ENCODE peak calls at places on chromosomes 3 and 15, in seven cellular contexts. One of them, this sample, is unnamed. For H3K9me3 and H3K27me3, the result is how much of the 10 kb centered on the place peaks cover.

GRCh38 chr3:46469680-46470357 is 5.1 kb upstream of the LTF start:
- DNase-seq in heart left ventricle: no peak
- DNase-seq in esophagus squamous epithelium: no peak
- DNase-seq in neural progenitor cell: no peak
- DNase-seq in CD8-positive, alpha-beta memory T cell: no peak
- DNase-seq in endothelial cell of umbilical vein: no peak
- DNase-seq in spleen: no peak
- DNase-seq in this sample: no peak

GRCh38 chr15:63858881-63859280 is 25.1 kb upstream of the HERC1 start:
- DNase-seq in endothelial cell of umbilical vein: peak
- DNase-seq in neural progenitor cell: no peak
- DNase-seq in esophagus squamous epithelium: no peak
- DNase-seq in heart left ventricle: peak
- DNase-seq in spleen: no peak
- DNase-seq in CD8-positive, alpha-beta memory T cell: no peak
- DNase-seq in this sample: no peak

GRCh38 chr15:84057714-84058331 is 177.8 kb upstream of the GOLGA6L4 start:
- DNase-seq in spleen: no peak
- DNase-seq in CD8-positive, alpha-beta memory T cell: no peak
- DNase-seq in esophagus squamous epithelium: no peak
- DNase-seq in endothelial cell of umbilical vein: no peak
- DNase-seq in heart left ventricle: no peak
- DNase-seq in neural progenitor cell: no peak
- DNase-seq in this sample: no peak

GRCh38 chr3:28124882-28125281 is 116.5 kb upstream of the CMC1 start:
- DNase-seq in esophagus squamous epithelium: no peak
- DNase-seq in CD8-positive, alpha-beta memory T cell: no peak
- DNase-seq in endothelial cell of umbilical vein: no peak
- DNase-seq in spleen: no peak
- DNase-seq in heart left ventricle: no peak
- DNase-seq in neural progenitor cell: no peak
- DNase-seq in this sample: no peak

GRCh38 chr15:31488437-31489204 is 162.0 kb downstream of the KLF13 start:
- DNase-seq in endothelial cell of umbilical vein: peak
- DNase-seq in CD8-positive, alpha-beta memory T cell: peak
- DNase-seq in esophagus squamous epithelium: no peak
- DNase-seq in spleen: peak
- DNase-seq in neural progenitor cell: peak
- DNase-seq in heart left ventricle: peak
- DNase-seq in this sample: no peak

GRCh38 chr3:39524107-39524506 is 56.6 kb downstream of the MOBP start:
- DNase-seq in CD8-positive, alpha-beta memory T cell: no peak
- DNase-seq in endothelial cell of umbilical vein: no peak
- DNase-seq in heart left ventricle: no peak
- DNase-seq in esophagus squamous epithelium: no peak
- DNase-seq in spleen: no peak
- DNase-seq in neural progenitor cell: peak
- DNase-seq in this sample: no peak

GRCh38 chr3:160987982-160988964 is 116.9 kb downstream of the B3GALNT1 start:
- DNase-seq in esophagus squamous epithelium: no peak
- DNase-seq in CD8-positive, alpha-beta memory T cell: no peak
- DNase-seq in spleen: no peak
- DNase-seq in endothelial cell of umbilical vein: no peak
- DNase-seq in neural progenitor cell: no peak
- DNase-seq in heart left ventricle: no peak
- DNase-seq in this sample: no peak

GRCh38 chr15:69782809-69783208 is 314.9 kb downstream of the TLE3 start:
- DNase-seq in CD8-positive, alpha-beta memory T cell: no peak
- DNase-seq in esophagus squamous epithelium: no peak
- DNase-seq in heart left ventricle: no peak
- DNase-seq in neural progenitor cell: no peak
- DNase-seq in endothelial cell of umbilical vein: no peak
- DNase-seq in spleen: no peak
- DNase-seq in this sample: peak

GRCh38 chr3:126085841-126086240 is 1.9 kb upstream of the SLC41A3 start:
- DNase-seq in neural progenitor cell: no peak
- DNase-seq in CD8-positive, alpha-beta memory T cell: no peak
- DNase-seq in spleen: no peak
- DNase-seq in esophagus squamous epithelium: no peak
- DNase-seq in endothelial cell of umbilical vein: no peak
- DNase-seq in heart left ventricle: no peak
- DNase-seq in this sample: no peak

GRCh38 chr15:40280260-40281056 is 2.4 kb downstream of the ANKRD63 start:
- DNase-seq in spleen: no peak
- DNase-seq in CD8-positive, alpha-beta memory T cell: no peak
- DNase-seq in esophagus squamous epithelium: no peak
- DNase-seq in heart left ventricle: no peak
- DNase-seq in endothelial cell of umbilical vein: no peak
- DNase-seq in neural progenitor cell: peak
- DNase-seq in this sample: no peak

GRCh38 chr3:98333989-98334606 is 19.6 kb upstream of the OR5K4 start:
- DNase-seq in neural progenitor cell: no peak
- DNase-seq in heart left ventricle: no peak
- DNase-seq in endothelial cell of umbilical vein: peak
- DNase-seq in esophagus squamous epithelium: no peak
- DNase-seq in spleen: no peak
- DNase-seq in CD8-positive, alpha-beta memory T cell: no peak
- DNase-seq in this sample: no peak

GRCh38 chr15:40343512-40343911 is 2.8 kb upstream of the CCDC9B start:
- DNase-seq in spleen: no peak
- DNase-seq in neural progenitor cell: no peak
- DNase-seq in CD8-positive, alpha-beta memory T cell: no peak
- DNase-seq in esophagus squamous epithelium: no peak
- DNase-seq in heart left ventricle: peak
- DNase-seq in endothelial cell of umbilical vein: peak
- DNase-seq in this sample: no peak

GRCh38 chr3:128316456-128316855 is 150.2 kb downstream of the DNAJB8 start:
- DNase-seq in neural progenitor cell: no peak
- DNase-seq in heart left ventricle: no peak
- DNase-seq in spleen: peak
- DNase-seq in esophagus squamous epithelium: no peak
- DNase-seq in endothelial cell of umbilical vein: no peak
- DNase-seq in CD8-positive, alpha-beta memory T cell: peak
- DNase-seq in this sample: peak

GRCh38 chr15:59532770-59533379 is 78.7 kb upstream of the GCNT3 start:
- DNase-seq in neural progenitor cell: peak
- DNase-seq in heart left ventricle: no peak
- DNase-seq in spleen: no peak
- DNase-seq in endothelial cell of umbilical vein: peak
- DNase-seq in esophagus squamous epithelium: no peak
- DNase-seq in CD8-positive, alpha-beta memory T cell: no peak
- DNase-seq in this sample: no peak

GRCh38 chr3:102791641-102792589 is 357.1 kb downstream of the ZPLD1 start:
- DNase-seq in CD8-positive, alpha-beta memory T cell: no peak
- DNase-seq in neural progenitor cell: peak
- DNase-seq in esophagus squamous epithelium: no peak
- DNase-seq in heart left ventricle: no peak
- DNase-seq in spleen: no peak
- DNase-seq in endothelial cell of umbilical vein: no peak
- DNase-seq in this sample: no peak

GRCh38 chr3:174125267-174125844 is 727.8 kb downstream of the NLGN1 start:
- DNase-seq in esophagus squamous epithelium: no peak
- DNase-seq in neural progenitor cell: peak
- DNase-seq in endothelial cell of umbilical vein: peak
- DNase-seq in CD8-positive, alpha-beta memory T cell: no peak
- DNase-seq in heart left ventricle: peak
- DNase-seq in spleen: no peak
- DNase-seq in this sample: no peak

GRCh38 chr3:177724020-177724638 is 526.8 kb upstream of the TBL1XR1 start:
- DNase-seq in CD8-positive, alpha-beta memory T cell: no peak
- DNase-seq in spleen: no peak
- DNase-seq in endothelial cell of umbilical vein: peak
- DNase-seq in neural progenitor cell: no peak
- DNase-seq in heart left ventricle: peak
- DNase-seq in esophagus squamous epithelium: no peak
- DNase-seq in this sample: no peak

GRCh38 chr3:154050216-154050615 is 71.0 kb upstream of the ARHGEF26 start:
- DNase-seq in neural progenitor cell: no peak
- DNase-seq in endothelial cell of umbilical vein: no peak
- DNase-seq in esophagus squamous epithelium: no peak
- DNase-seq in heart left ventricle: no peak
- DNase-seq in spleen: no peak
- DNase-seq in CD8-positive, alpha-beta memory T cell: no peak
- DNase-seq in this sample: no peak

GRCh38 chr15:73052679-73053397 is 575 bp downstream of the NEO1 start:
- DNase-seq in heart left ventricle: peak
- DNase-seq in spleen: peak
- DNase-seq in CD8-positive, alpha-beta memory T cell: peak
- DNase-seq in esophagus squamous epithelium: no peak
- DNase-seq in neural progenitor cell: peak
- DNase-seq in endothelial cell of umbilical vein: no peak
- DNase-seq in this sample: peak

GRCh38 chr3:159830523-159831151 is 158.0 kb upstream of the IL12A start:
- DNase-seq in CD8-positive, alpha-beta memory T cell: no peak
- DNase-seq in neural progenitor cell: no peak
- DNase-seq in endothelial cell of umbilical vein: no peak
- DNase-seq in esophagus squamous epithelium: no peak
- DNase-seq in heart left ventricle: no peak
- DNase-seq in spleen: no peak
- DNase-seq in this sample: no peak

GRCh38 chr3:154954750-154955149 is 125.4 kb upstream of the MME start:
- DNase-seq in spleen: no peak
- DNase-seq in CD8-positive, alpha-beta memory T cell: no peak
- DNase-seq in heart left ventricle: no peak
- DNase-seq in endothelial cell of umbilical vein: peak
- DNase-seq in esophagus squamous epithelium: no peak
- DNase-seq in neural progenitor cell: peak
- DNase-seq in this sample: no peak

GRCh38 chr3:129316121-129317013 is 37.7 kb downstream of the HMCES start:
- DNase-seq in esophagus squamous epithelium: peak
- DNase-seq in heart left ventricle: peak
- DNase-seq in neural progenitor cell: peak
- DNase-seq in CD8-positive, alpha-beta memory T cell: peak
- DNase-seq in spleen: peak
- DNase-seq in endothelial cell of umbilical vein: peak
- DNase-seq in this sample: peak

GRCh38 chr3:149371001-149371722 is 6.3 kb downstream of the TM4SF1 start:
- DNase-seq in heart left ventricle: no peak
- DNase-seq in spleen: no peak
- DNase-seq in neural progenitor cell: peak
- DNase-seq in endothelial cell of umbilical vein: peak
- DNase-seq in CD8-positive, alpha-beta memory T cell: no peak
- DNase-seq in esophagus squamous epithelium: no peak
- DNase-seq in this sample: no peak

GRCh38 chr3:50457988-50458387 is 45.4 kb downstream of the CACNA2D2 start:
- DNase-seq in esophagus squamous epithelium: no peak
- DNase-seq in spleen: no peak
- DNase-seq in endothelial cell of umbilical vein: no peak
- DNase-seq in neural progenitor cell: no peak
- DNase-seq in CD8-positive, alpha-beta memory T cell: no peak
- DNase-seq in heart left ventricle: no peak
- DNase-seq in this sample: no peak

GRCh38 chr3:52527039-52527731 is 6.5 kb downstream of the NT5DC2 start:
- DNase-seq in CD8-positive, alpha-beta memory T cell: no peak
- DNase-seq in heart left ventricle: no peak
- DNase-seq in spleen: peak
- DNase-seq in endothelial cell of umbilical vein: no peak
- DNase-seq in esophagus squamous epithelium: no peak
- DNase-seq in neural progenitor cell: peak
- DNase-seq in this sample: no peak

GRCh38 chr3:3192481-3192764 is 12.9 kb upstream of the CRBN start:
- DNase-seq in CD8-positive, alpha-beta memory T cell: no peak
- DNase-seq in esophagus squamous epithelium: no peak
- DNase-seq in endothelial cell of umbilical vein: no peak
- DNase-seq in spleen: no peak
- DNase-seq in heart left ventricle: no peak
- DNase-seq in neural progenitor cell: no peak
- DNase-seq in this sample: no peak

GRCh38 chr3:125150525-125151436 is 61.8 kb downstream of the SLC12A8 start:
- DNase-seq in endothelial cell of umbilical vein: peak
- DNase-seq in CD8-positive, alpha-beta memory T cell: peak
- DNase-seq in esophagus squamous epithelium: no peak
- DNase-seq in spleen: no peak
- DNase-seq in neural progenitor cell: peak
- DNase-seq in heart left ventricle: no peak
- DNase-seq in this sample: no peak

DNA sequence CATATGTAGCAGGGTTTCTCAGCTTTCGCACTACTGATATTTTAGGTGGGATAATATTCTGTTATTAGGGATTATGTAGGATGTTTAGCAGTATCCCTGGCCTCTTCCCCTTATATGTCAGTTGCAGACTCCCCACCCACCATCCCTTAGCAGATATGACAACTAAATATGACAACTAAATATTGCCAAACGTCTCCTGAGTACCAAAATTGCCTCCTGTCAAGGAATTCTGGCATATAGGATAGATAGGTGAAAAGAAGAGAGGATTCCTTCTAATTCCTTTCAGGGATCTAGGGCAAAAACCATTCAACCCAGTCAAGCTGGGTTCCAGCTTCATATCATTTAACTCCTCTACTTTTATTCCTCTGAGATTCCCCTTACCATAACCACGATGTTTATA is 759.8 kb downstream of the AGBL1 start:
- DNase-seq in esophagus squamous epithelium: no peak
- DNase-seq in neural progenitor cell: no peak
- DNase-seq in spleen: no peak
- DNase-seq in CD8-positive, alpha-beta memory T cell: no peak
- DNase-seq in heart left ventricle: no peak
- DNase-seq in endothelial cell of umbilical vein: no peak
- DNase-seq in this sample: no peak
- H3K9me3 ChIP-seq in esophagus squamous epithelium: under half
- H3K9me3 ChIP-seq in neural progenitor cell: under half
- H3K9me3 ChIP-seq in spleen: under half
- H3K9me3 ChIP-seq in CD8-positive, alpha-beta memory T cell: under half
- H3K9me3 ChIP-seq in heart left ventricle: under half
- H3K9me3 ChIP-seq in endothelial cell of umbilical vein: under half
- H3K9me3 ChIP-seq in this sample: under half

GRCh38 chr3:194028434-194029004 is 107.4 kb upstream of the HES1 start:
- DNase-seq in neural progenitor cell: no peak
- DNase-seq in spleen: no peak
- DNase-seq in heart left ventricle: no peak
- DNase-seq in CD8-positive, alpha-beta memory T cell: no peak
- DNase-seq in esophagus squamous epithelium: no peak
- DNase-seq in endothelial cell of umbilical vein: no peak
- DNase-seq in this sample: no peak
- H3K27me3 ChIP-seq in neural progenitor cell: under half
- H3K27me3 ChIP-seq in spleen: under half
- H3K27me3 ChIP-seq in heart left ventricle: under half
- H3K27me3 ChIP-seq in CD8-positive, alpha-beta memory T cell: under half
- H3K27me3 ChIP-seq in esophagus squamous epithelium: under half
- H3K27me3 ChIP-seq in endothelial cell of umbilical vein: under half
- H3K27me3 ChIP-seq in this sample: under half

GRCh38 chr3:16686679-16687078 is 81.5 kb upstream of the DAZL start:
- DNase-seq in endothelial cell of umbilical vein: no peak
- DNase-seq in neural progenitor cell: no peak
- DNase-seq in spleen: no peak
- DNase-seq in heart left ventricle: no peak
- DNase-seq in esophagus squamous epithelium: no peak
- DNase-seq in CD8-positive, alpha-beta memory T cell: no peak
- DNase-seq in this sample: no peak
- H3K9me3 ChIP-seq in endothelial cell of umbilical vein: under half
- H3K9me3 ChIP-seq in neural progenitor cell: under half
- H3K9me3 ChIP-seq in spleen: under half
- H3K9me3 ChIP-seq in heart left ventricle: under half
- H3K9me3 ChIP-seq in esophagus squamous epithelium: under half
- H3K9me3 ChIP-seq in CD8-positive, alpha-beta memory T cell: under half
- H3K9me3 ChIP-seq in this sample: under half

DNA sequence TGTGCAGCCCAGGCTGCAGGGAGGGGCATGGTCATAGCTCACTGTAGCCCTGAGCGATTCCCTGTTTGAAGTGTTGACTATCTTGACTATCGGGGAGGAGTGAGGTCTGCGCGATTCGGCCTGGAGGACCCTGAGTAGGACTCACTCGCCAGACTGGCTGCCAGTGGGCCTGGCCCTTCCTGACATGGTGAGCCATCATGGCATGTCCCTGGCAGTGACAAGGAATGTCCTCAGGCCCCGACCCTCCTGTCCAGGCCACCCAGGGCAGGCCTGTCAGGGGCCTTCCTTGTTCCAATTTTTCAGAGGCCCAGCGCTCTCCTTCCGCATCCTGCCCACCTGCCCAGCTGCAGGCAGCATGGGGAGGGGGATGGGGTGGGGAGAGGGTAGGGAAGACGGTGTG is 5.2 kb upstream of the OCA2 start:
- DNase-seq in endothelial cell of umbilical vein: no peak
- DNase-seq in neural progenitor cell: no peak
- DNase-seq in esophagus squamous epithelium: no peak
- DNase-seq in spleen: peak
- DNase-seq in CD8-positive, alpha-beta memory T cell: no peak
- DNase-seq in heart left ventricle: no peak
- DNase-seq in this sample: no peak
- H3K27me3 ChIP-seq in endothelial cell of umbilical vein: under half
- H3K27me3 ChIP-seq in neural progenitor cell: half or more
- H3K27me3 ChIP-seq in esophagus squamous epithelium: under half
- H3K27me3 ChIP-seq in spleen: under half
- H3K27me3 ChIP-seq in CD8-positive, alpha-beta memory T cell: under half
- H3K27me3 ChIP-seq in heart left ventricle: under half
- H3K27me3 ChIP-seq in this sample: under half

This sample was measured in CD4-positive, alpha-beta T cell.